ENCODE peak calls at places on chromosomes 2 and 18, in six cellular contexts. K is hepatocyte, L is IMR-90, R is sigmoid colon, S is psoas muscle, Q is stomach. V is an unnamed sample.

GRCh38 chr2:167052825-167053224 is 164.5 kb downstream of the XIRP2 start:
- DNase-seq in K (peak; percentile 20), L (peak; percentile 84), R (no peak), S (no peak), Q (no peak), V (peak; percentile 69)

GRCh38 chr18:79548077-79548450 is 131.5 kb upstream of the CTDP1 start:
- DNase-seq in K (no peak), L (no peak), R (peak; percentile 57), S (no peak), Q (peak; percentile 11), V (no peak)

GRCh38 chr2:109266511-109266910 is 137.5 kb downstream of the SH3RF3 start:
- DNase-seq in K (no peak), L (no peak), R (peak; percentile 48), S (no peak), Q (no peak), V (no peak)

GRCh38 chr18:15165048-15165447 is 417.1 kb downstream of the ANKRD30B start:
- DNase-seq in K (no peak), L (no peak), R (no peak), S (no peak), Q (no peak), V (no peak)

GRCh38 chr18:79570266-79571201 is 109.1 kb upstream of the CTDP1 start:
- DNase-seq in K (no peak), L (peak; percentile 87), R (peak; percentile 48), S (no peak), Q (no peak), V (peak; percentile 87)

GRCh38 chr2:230824406-230824978 is 40.2 kb upstream of the ITM2C start:
- DNase-seq in K (peak; percentile 88), L (peak; percentile 81), R (no peak), S (peak; percentile 24), Q (peak; percentile 34), V (peak; percentile 78)

GRCh38 chr2:237290249-237290648 is 123.7 kb downstream of the COL6A3 start:
- DNase-seq in K (peak; percentile 63), L (peak; percentile 77), R (peak; percentile 98), S (peak; percentile 86), Q (no peak), V (no peak)

GRCh38 chr2:47784349-47784851 is 1.5 kb downstream of the MSH6 start:
- DNase-seq in K (peak; percentile 44), L (peak; percentile 34), R (no peak), S (no peak), Q (no peak), V (peak; percentile 39)

GRCh38 chr2:11753886-11754704 is 7.7 kb downstream of the LPIN1 start:
- DNase-seq in K (no peak), L (peak; percentile 61), R (no peak), S (peak; percentile 47), Q (peak; percentile 43), V (peak; percentile 61)

DNA sequence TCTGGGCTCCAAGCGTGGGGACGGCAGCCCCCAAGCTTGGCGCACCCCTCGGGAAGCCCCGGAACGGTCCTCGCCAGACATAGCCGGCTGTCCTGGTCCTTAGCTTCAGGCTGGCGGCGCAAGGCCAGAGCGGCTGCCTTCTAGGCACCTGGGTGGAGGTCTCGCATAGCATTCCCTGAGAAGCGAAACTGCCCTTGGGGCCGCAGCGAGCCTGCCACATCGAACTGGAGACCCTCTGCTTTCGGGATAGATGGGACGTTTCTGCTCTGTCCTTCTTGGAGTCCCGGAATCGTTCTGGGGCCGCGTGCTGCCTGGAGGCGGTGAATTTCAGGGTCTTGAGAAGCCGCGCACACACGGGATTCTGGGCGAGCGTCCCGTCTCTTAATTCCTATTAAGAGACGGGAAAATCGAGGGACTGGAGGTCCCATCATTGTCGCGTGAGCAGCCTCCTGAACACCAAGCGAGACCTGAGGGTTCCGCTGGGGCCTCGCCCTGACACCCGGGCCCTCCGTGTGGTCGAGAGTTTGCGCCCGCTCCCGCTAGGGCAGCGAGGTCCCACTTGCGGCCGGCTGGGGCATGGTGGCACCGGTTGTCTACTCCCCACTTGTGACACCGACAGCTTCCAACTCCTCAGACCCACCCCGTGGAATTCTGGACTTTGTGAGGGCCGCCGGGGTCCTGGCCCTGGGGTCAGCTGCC is 9.7 kb upstream of the EN1 start:
- DNase-seq in K (no peak), L (no peak), R (no peak), S (no peak), Q (no peak), V (no peak)
- H3K4me3 ChIP-seq in K (no peak overlapping the region), L (no peak overlapping the region), R (no peak overlapping the region), S (no peak overlapping the region), Q (peak overlapping the region; percentile 22), V (no peak overlapping the region)

GRCh38 chr2:158460632-158461297 is 4.0 kb downstream of the PKP4 start:
- DNase-seq in K (no peak), L (no peak), R (no peak), S (no peak), Q (no peak), V (peak; percentile 13)

GRCh38 chr2:158459161-158460003 is 2.6 kb downstream of the PKP4 start:
- DNase-seq in K (no peak), L (no peak), R (no peak), S (no peak), Q (no peak), V (peak; percentile 18)

GRCh38 chr2:158463496-158464095 is 6.8 kb downstream of the PKP4 start:
- DNase-seq in K (no peak), L (no peak), R (no peak), S (no peak), Q (no peak), V (no peak)

GRCh38 chr2:158467248-158467647 is 10.5 kb downstream of the PKP4 start:
- DNase-seq in K (no peak), L (no peak), R (no peak), S (no peak), Q (no peak), V (no peak)

GRCh38 chr2:158464426-158465281 is 7.9 kb downstream of the PKP4 start:
- DNase-seq in K (peak; percentile 15), L (peak; percentile 16), R (no peak), S (no peak), Q (no peak), V (no peak)
- TF ChIP-seq CTCF in K (peak; percentile 38), L (peak; percentile 46), R (no peak), S (peak; percentile 33), Q (peak; percentile 41), V (peak; percentile 55)

GRCh38 chr18:63138469-63139340 is 180.9 kb downstream of the BCL2 start:
- DNase-seq in K (no peak), L (no peak), R (no peak), S (no peak), Q (no peak), V (no peak)

GRCh38 chr18:63140038-63140450 is 179.5 kb downstream of the BCL2 start:
- DNase-seq in K (no peak), L (no peak), R (no peak), S (no peak), Q (no peak), V (no peak)

GRCh38 chr18:63140997-63141776 is 178.4 kb downstream of the BCL2 start:
- DNase-seq in K (no peak), L (no peak), R (no peak), S (no peak), Q (no peak), V (no peak)

GRCh38 chr18:63135101-63135500 is 184.5 kb downstream of the BCL2 start:
- DNase-seq in K (no peak), L (no peak), R (no peak), S (no peak), Q (no peak), V (no peak)

GRCh38 chr18:63137999-63138448 is 181.5 kb downstream of the BCL2 start:
- DNase-seq in K (no peak), L (no peak), R (no peak), S (no peak), Q (no peak), V (no peak)
- H3K4me3 ChIP-seq in K (no peak overlapping the region), L (no peak overlapping the region), R (no peak overlapping the region), S (peak overlapping the region; percentile 61), Q (peak overlapping the region; percentile 20), V (no peak overlapping the region)

DNA sequence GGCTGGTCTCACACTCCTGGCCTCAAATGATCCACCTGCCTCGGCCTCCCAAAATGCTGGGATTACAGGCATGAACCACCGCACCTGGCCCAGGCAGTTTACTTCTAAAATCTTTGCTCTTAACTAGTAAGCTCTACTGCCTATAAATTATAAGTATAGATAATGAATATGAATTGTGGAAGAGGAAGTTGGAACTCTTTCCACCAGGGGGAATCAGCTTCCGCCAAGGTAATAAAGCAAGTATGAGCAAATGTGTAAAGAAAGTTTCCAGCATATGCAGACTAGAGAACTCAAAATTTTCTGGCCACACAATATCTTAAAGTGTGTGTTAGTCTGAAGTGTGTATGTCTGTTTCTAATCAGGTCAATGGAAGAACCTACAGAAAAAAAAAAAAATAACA is 68.0 kb downstream of the RMDN2 start:
- DNase-seq in K (peak; percentile 8), L (peak; percentile 25), R (no peak), S (no peak), Q (no peak), V (peak; percentile 43)
- TF ChIP-seq CTCF in K (peak; percentile 13), L (peak; percentile 18), R (no peak), S (no peak), Q (no peak), V (no peak)

DNA sequence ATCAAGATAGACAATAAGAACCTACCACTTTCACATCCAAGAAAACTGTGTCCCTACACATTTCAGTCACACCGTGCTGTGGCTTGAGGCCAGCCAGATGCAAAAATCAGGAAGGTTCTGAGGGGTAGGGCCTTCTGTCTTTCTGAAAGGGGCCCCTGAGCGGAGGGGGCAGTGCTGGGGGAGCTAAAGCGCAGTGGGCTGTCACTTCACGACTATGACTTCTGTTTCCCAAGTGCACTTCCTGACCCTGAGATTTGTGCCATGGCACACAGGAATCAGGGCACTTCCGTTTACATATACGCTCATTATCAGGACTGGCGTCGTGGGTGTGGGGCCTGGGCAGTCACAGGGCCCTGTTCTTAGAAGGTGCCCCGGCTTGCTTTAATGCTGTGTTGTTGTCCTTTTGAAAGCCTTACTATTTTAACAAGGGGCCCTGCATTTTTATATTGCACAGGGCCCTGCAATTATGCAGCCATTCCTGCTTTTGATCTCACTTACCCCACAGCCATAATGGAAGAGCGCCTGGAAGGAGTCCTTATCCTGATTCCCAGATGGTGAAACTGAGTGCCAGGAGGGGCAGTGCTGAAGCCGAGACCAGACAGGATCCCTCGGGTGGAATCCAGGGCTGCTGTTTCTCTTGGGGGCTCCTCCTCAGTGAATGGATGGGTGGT is 620 bp downstream of the NGEF start:
- DNase-seq in K (no peak), L (no peak), R (no peak), S (no peak), Q (peak; percentile 77), V (no peak)
- H3K4me3 ChIP-seq in K (no peak overlapping the region), L (no peak overlapping the region), R (no peak overlapping the region), S (no peak overlapping the region), Q (peak overlapping the region; percentile 17), V (no peak overlapping the region)

GRCh38 chr2:10039658-10040410 is 3.5 kb upstream of the KLF11 start:
- DNase-seq in K (no peak), L (no peak), R (peak; percentile 94), S (peak; percentile 69), Q (peak; percentile 82), V (peak; percentile 13)

GRCh38 chr2:10041711-10042110 is 1.6 kb upstream of the KLF11 start:
- DNase-seq in K (no peak), L (no peak), R (peak; percentile 75), S (no peak), Q (no peak), V (no peak)

GRCh38 chr2:10043256-10043905 is at the start of gene KLF11:
- DNase-seq in K (peak; percentile 97), L (peak; percentile 81), R (peak; percentile 98), S (peak; percentile 97), Q (peak; percentile 95), V (peak; percentile 85)

GRCh38 chr2:10043906-10044601 is 704 bp downstream of the KLF11 start:
- DNase-seq in K (peak; percentile 98), L (peak; percentile 86), R (peak; percentile 99), S (peak; percentile 99), Q (peak; percentile 99), V (peak; percentile 91)

GRCh38 chr2:10042301-10043161 is 819 bp upstream of the KLF11 start:
- DNase-seq in K (peak; percentile 80), L (peak; percentile 47), R (peak; percentile 96), S (peak; percentile 88), Q (peak; percentile 74), V (peak; percentile 44)
- TF ChIP-seq CTCF in K (no peak), L (peak; percentile 13), R (no peak), S (no peak), Q (no peak), V (no peak)

V was measured in astrocyte of the spinal cord.